ENCODE peak calls at places on chromosome 19, in four cellular contexts. K is K562, U is WTC11, W is SK-N-SH. J is an unnamed sample.

GRCh38 chr19:37867831-37868230 is 38.6 kb downstream of the WDR87 start:
- DNase-seq in K (no peak), U (no peak), W (no peak), J (no peak)

GRCh38 chr19:48745208-48745995 is 1.3 kb downstream of the IZUMO1 start:
- DNase-seq in K (peak; percentile 85), U (peak; percentile 70), W (peak; percentile 78), J (peak; percentile 72)

GRCh38 chr19:14116918-14117578 is 514 bp downstream of the PRKACA start:
- DNase-seq in K (peak; percentile 41), U (peak; percentile 32), W (peak; percentile 47), J (no peak)

GRCh38 chr19:3146677-3147100 is 10.9 kb downstream of the GNA15 start:
- DNase-seq in K (peak; percentile 71), U (peak; percentile 84), W (peak; percentile 79), J (no peak)

GRCh38 chr19:49712397-49712859 is 21.5 kb downstream of the CPT1C start:
- DNase-seq in K (peak; percentile 97), U (peak; percentile 93), W (peak; percentile 93), J (peak; percentile 74)

GRCh38 chr19:14580623-14581237 is 2.2 kb upstream of the CLEC17A start:
- DNase-seq in K (peak; percentile 60), U (no peak), W (no peak), J (no peak)

GRCh38 chr19:35882074-35882832 is 13.9 kb downstream of the APLP1 start:
- DNase-seq in K (peak; percentile 68), U (no peak), W (peak; percentile 79), J (no peak)

GRCh38 chr19:58549664-58550361 is 5.1 kb downstream of the CHMP2A start:
- DNase-seq in K (no peak), U (no peak), W (no peak), J (no peak)

GRCh38 chr19:38717051-38717450 is 27.2 kb downstream of the CAPN12 start:
- DNase-seq in K (no peak), U (no peak), W (no peak), J (no peak)

GRCh38 chr19:35120492-35120891 is 4.9 kb downstream of the FXYD3 start:
- DNase-seq in K (no peak), U (no peak), W (no peak), J (no peak)

GRCh38 chr19:3234800-3235199 is 10.3 kb downstream of the CELF5 start:
- DNase-seq in K (peak; percentile 49), U (peak; percentile 80), W (peak; percentile 52), J (peak; percentile 93)

GRCh38 chr19:11279505-11280236 is 16.3 kb upstream of the TSPAN16 start:
- DNase-seq in K (no peak), U (no peak), W (no peak), J (no peak)

GRCh38 chr19:38644719-38645118 is 2.7 kb upstream of the ACTN4 start:
- DNase-seq in K (no peak), U (no peak), W (no peak), J (no peak)

GRCh38 chr19:33785795-33786194 is 10.9 kb upstream of the KCTD15 start:
- DNase-seq in K (no peak), U (no peak), W (no peak), J (no peak)

GRCh38 chr19:35209646-35210045 is 18.9 kb downstream of the FAM187B start:
- DNase-seq in K (no peak), U (no peak), W (no peak), J (no peak)

GRCh38 chr19:11096210-11096841 is 7.1 kb downstream of the LDLR start:
- DNase-seq in K (no peak), U (no peak), W (no peak), J (no peak)

GRCh38 chr19:10706990-10707389 is 5.8 kb downstream of the QTRT1 start:
- DNase-seq in K (no peak), U (no peak), W (no peak), J (no peak)

GRCh38 chr19:8577247-8577646 is at the start of gene MYO1F:
- DNase-seq in K (peak; percentile 58), U (no peak), W (no peak), J (no peak)

GRCh38 chr19:19615086-19615485 is 3.4 kb downstream of the PBX4 start:
- DNase-seq in K (no peak), U (no peak), W (no peak), J (no peak)

GRCh38 chr19:35294859-35295258 is 2.9 kb downstream of the MAG start:
- DNase-seq in K (no peak), U (no peak), W (no peak), J (no peak)

GRCh38 chr19:21352830-21353229 is 6.0 kb upstream of the ZNF738 start:
- DNase-seq in K (no peak), U (no peak), W (no peak), J (no peak)

GRCh38 chr19:11984986-11985385 is 20.1 kb downstream of the ZNF763 start:
- DNase-seq in K (peak; percentile 38), U (peak; percentile 84), W (peak; percentile 27), J (no peak)

GRCh38 chr19:49889687-49890348 is 6.9 kb downstream of the IL4I1 start:
- DNase-seq in K (peak; percentile 95), U (peak; percentile 89), W (peak; percentile 82), J (peak; percentile 94)

GRCh38 chr19:17379221-17379631 is 2.1 kb upstream of the PLVAP start:
- DNase-seq in K (no peak), U (peak; percentile 53), W (no peak), J (no peak)

GRCh38 chr19:49441210-49441959 is at the start of gene SLC17A7:
- DNase-seq in K (peak; percentile 74), U (peak; percentile 85), W (peak; percentile 85), J (peak; percentile 82)

GRCh38 chr19:32662186-32662585 is 12.8 kb downstream of the ANKRD27 start:
- DNase-seq in K (no peak), U (no peak), W (no peak), J (no peak)
- TF ChIP-seq TEAD4 in K (no peak), U (no peak), W (no peak), J (no peak)

DNA sequence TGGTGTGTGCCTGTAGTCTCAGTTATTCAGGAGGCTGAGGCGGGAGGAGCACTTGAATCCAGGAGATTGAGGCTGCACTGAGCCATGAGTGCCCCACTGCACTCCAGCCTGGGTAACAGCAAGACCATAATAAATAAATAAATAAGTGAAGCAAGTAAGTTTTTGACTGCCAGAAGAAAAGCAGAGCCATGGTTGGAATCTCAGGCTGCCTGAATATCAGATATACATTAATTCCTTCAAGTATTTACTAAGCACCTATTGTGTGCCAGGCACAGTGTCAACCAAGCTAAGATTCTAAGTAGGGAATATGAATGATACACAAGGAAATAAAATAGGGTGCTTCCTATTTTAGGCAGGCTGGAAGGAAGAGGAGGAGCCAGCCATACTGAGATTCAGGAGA is 1.4 kb downstream of the GDF15 start:
- DNase-seq in K (no peak), U (no peak), W (no peak), J (no peak)
- TF ChIP-seq TEAD4 in K (no peak), U (no peak), W (no peak), J (no peak)

GRCh38 chr19:54871713-54872112 is 2.3 kb upstream of the FCAR start:
- DNase-seq in K (no peak), U (no peak), W (no peak), J (no peak)
- TF ChIP-seq TEAD4 in K (no peak), U (no peak), W (no peak), J (no peak)

GRCh38 chr19:5821521-5822180 is 16.8 kb downstream of the NRTN start:
- DNase-seq in K (no peak), U (no peak), W (no peak), J (no peak)
- TF ChIP-seq TEAD4 in K (no peak), U (no peak), W (no peak), J (no peak)

GRCh38 chr19:1365306-1365963 is 18.3 kb upstream of the NDUFS7 start:
- DNase-seq in K (no peak), U (no peak), W (no peak), J (no peak)

GRCh38 chr19:1363599-1363998 is 20.1 kb upstream of the NDUFS7 start:
- DNase-seq in K (no peak), U (no peak), W (no peak), J (no peak)

GRCh38 chr19:1365964-1366695 is 17.6 kb upstream of the NDUFS7 start:
- DNase-seq in K (no peak), U (no peak), W (no peak), J (no peak)

GRCh38 chr19:1362385-1363257 is 21.1 kb upstream of the NDUFS7 start:
- DNase-seq in K (no peak), U (no peak), W (no peak), J (no peak)

DNA sequence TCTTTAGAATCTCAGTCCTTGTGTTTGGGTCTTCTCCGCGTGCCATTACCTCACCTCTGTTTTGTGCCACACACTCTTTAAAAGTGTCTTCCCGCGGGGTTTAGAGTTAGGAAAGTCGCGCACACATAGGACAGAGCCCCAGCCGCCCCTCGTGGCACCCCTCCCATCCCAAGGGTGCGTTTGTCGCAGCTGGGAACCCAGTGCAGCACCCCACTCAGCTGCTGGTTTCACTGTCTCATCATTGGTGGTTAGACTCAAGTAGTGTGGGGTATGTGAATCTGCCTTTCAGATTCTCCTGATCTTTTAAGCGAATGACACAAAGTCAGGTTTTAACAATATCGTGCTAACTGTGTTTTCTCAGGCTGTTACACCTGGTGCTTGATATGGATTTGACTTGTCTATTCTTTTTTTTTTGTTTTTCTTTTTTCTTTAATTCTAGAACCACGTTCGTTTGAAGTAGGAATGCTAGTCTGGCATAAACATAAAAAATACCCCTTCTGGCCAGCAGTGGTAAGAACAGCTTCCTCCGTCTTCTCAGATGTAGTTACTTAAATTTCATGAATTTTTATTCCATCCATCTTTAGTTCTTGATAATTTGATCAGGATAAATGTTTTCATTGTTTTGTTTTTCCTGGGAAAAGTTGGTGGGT is 19.5 kb upstream of the NDUFS7 start:
- DNase-seq in K (no peak), U (no peak), W (no peak), J (no peak)
- TF ChIP-seq TEAD4 in K (no peak), U (no peak), W (no peak), J (no peak)

GRCh38 chr19:4257025-4257424 is 10.1 kb downstream of the YJU2 start:
- DNase-seq in K (no peak), U (no peak), W (no peak), J (no peak)

GRCh38 chr19:4258181-4258580 is 11.3 kb downstream of the YJU2 start:
- DNase-seq in K (no peak), U (no peak), W (no peak), J (no peak)

GRCh38 chr19:4260605-4261191 is 13.8 kb downstream of the YJU2 start:
- DNase-seq in K (no peak), U (no peak), W (no peak), J (no peak)

GRCh38 chr19:4256563-4256962 is 9.7 kb downstream of the YJU2 start:
- DNase-seq in K (peak; percentile 42), U (no peak), W (no peak), J (no peak)
- TF ChIP-seq TEAD4 in K (no peak), U (no peak), W (no peak), J (no peak)

DNA sequence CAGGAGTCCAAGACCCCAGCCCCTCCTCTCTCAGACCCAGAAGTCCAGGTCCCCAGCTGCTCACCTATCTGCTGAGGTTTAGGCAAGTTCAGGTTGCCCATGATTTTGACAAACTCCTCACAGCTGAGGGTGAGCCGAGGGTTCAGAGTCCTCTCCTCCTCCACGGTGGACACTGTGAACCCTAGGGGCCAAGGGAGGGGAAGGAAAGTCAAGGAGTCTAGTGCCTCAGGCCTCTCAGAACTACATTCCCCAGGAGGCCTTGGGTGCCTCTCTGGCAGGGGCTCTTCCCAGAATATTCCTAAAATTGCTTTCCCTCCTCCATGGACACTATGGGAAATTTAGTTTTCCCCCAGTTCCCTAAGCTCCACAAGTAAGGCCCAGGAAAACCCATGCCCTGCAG is 3.3 kb upstream of the PHLDB3 start:
- DNase-seq in K (no peak), U (no peak), W (no peak), J (no peak)
- TF ChIP-seq TEAD4 in K (no peak), U (no peak), W (no peak), J (no peak)

J was measured in H1.